ENCODE peak calls at places on chromosomes 13 and 19, in four cellular contexts. N, L, Q and A are unnamed samples.
A peak's percentile ranks its signal among the peaks of the same experiment; 100 is the strongest.

GRCh38 chr19:48578891-48579290 is 26.9 kb downstream of the SULT2B1 start:
- DNase-seq in N (peak; percentile 10), L (no peak), Q (no peak), A (peak; percentile 32)

GRCh38 chr19:872266-872951 is 12.9 kb downstream of the CFD start:
- DNase-seq in N (no peak), L (peak; percentile 78), Q (no peak), A (peak; percentile 44)

GRCh38 chr19:41912899-41913475 is 15.3 kb downstream of the ERFL start:
- DNase-seq in N (no peak), L (no peak), Q (no peak), A (no peak)

GRCh38 chr13:110298566-110299321 is 8.2 kb downstream of the COL4A1 start:
- DNase-seq in N (no peak), L (no peak), Q (no peak), A (no peak)

GRCh38 chr19:3480383-3481091 is at the start of gene SMIM24:
- DNase-seq in N (no peak), L (no peak), Q (no peak), A (no peak)

GRCh38 chr13:113528798-113529180 is 38.3 kb upstream of the DCUN1D2 start:
- DNase-seq in N (no peak), L (no peak), Q (no peak), A (no peak)

GRCh38 chr13:59345316-59345715 is 818.4 kb downstream of the DIAPH3 start:
- DNase-seq in N (no peak), L (no peak), Q (peak; percentile 8), A (no peak)

GRCh38 chr19:31118292-31118925 is 230.8 kb downstream of the TSHZ3 start:
- DNase-seq in N (peak; percentile 40), L (no peak), Q (no peak), A (no peak)

GRCh38 chr19:52007436-52007804 is 591 bp downstream of the ZNF615 start:
- DNase-seq in N (no peak), L (no peak), Q (no peak), A (no peak)

GRCh38 chr13:98173431-98173921 is 3.6 kb downstream of the RNF113B start:
- DNase-seq in N (peak; percentile 93), L (no peak), Q (no peak), A (peak; percentile 96)

GRCh38 chr13:113547248-113547971 is 37.1 kb upstream of the TFDP1 start:
- DNase-seq in N (no peak), L (no peak), Q (no peak), A (no peak)

GRCh38 chr13:92054389-92054788 is 656.0 kb downstream of the GPC5 start:
- DNase-seq in N (no peak), L (no peak), Q (no peak), A (no peak)

GRCh38 chr19:1130801-1131717 is 27.3 kb downstream of the GPX4 start:
- DNase-seq in N (no peak), L (peak; percentile 34), Q (no peak), A (no peak)

GRCh38 chr13:73335226-73335625 is 276.4 kb downstream of the KLF5 start:
- DNase-seq in N (peak; percentile 92), L (no peak), Q (no peak), A (peak; percentile 81)

GRCh38 chr13:23609414-23610186 is 39.4 kb downstream of the TNFRSF19 start:
- DNase-seq in N (peak; percentile 37), L (no peak), Q (no peak), A (peak; percentile 67)

GRCh38 chr19:42693760-42694350 is 46.4 kb downstream of the PSG3 start:
- DNase-seq in N (peak; percentile 24), L (no peak), Q (no peak), A (peak; percentile 68)

GRCh38 chr19:12828494-12828893 is 5.9 kb downstream of the RTBDN start:
- DNase-seq in N (no peak), L (no peak), Q (peak; percentile 46), A (peak; percentile 52)

GRCh38 chr13:42022796-42023493 is 25.5 kb upstream of the DGKH start:
- DNase-seq in N (no peak), L (no peak), Q (no peak), A (no peak)